ENCODE peak calls at places on chromosomes 4 and X, in six cellular contexts. S, C, G, K, F and P are unnamed samples.

GRCh38 chrX:122363112-122363511 is 821.0 kb upstream of the GRIA3 start:
- DNase-seq in S (no peak), C (no peak), G (peak; percentile 16), K (no peak), F (no peak), P (no peak)

GRCh38 chrX:22135171-22135711 is 103.1 kb downstream of the PHEX start:
- DNase-seq in S (no peak), C (no peak), G (no peak), K (peak; percentile 75), F (no peak), P (peak; percentile 58)

GRCh38 chrX:20159811-20160385 is 18.3 kb upstream of the EIF1AX start:
- DNase-seq in S (no peak), C (no peak), G (no peak), K (no peak), F (no peak), P (no peak)

GRCh38 chr4:165184220-165184619 is 23.1 kb upstream of the KLHL2 start:
- DNase-seq in S (no peak), C (no peak), G (no peak), K (no peak), F (no peak), P (no peak)

GRCh38 chr4:126627255-126627654 is 1005.5 kb upstream of the INTU start:
- DNase-seq in S (no peak), C (no peak), G (no peak), K (peak; percentile 67), F (no peak), P (peak; percentile 33)

GRCh38 chr4:101199507-101200285 is 147.6 kb downstream of the PPP3CA start:
- DNase-seq in S (no peak), C (no peak), G (no peak), K (peak; percentile 46), F (peak; percentile 31), P (peak; percentile 56)

GRCh38 chr4:128322986-128323385 is 35.4 kb upstream of the PGRMC2 start:
- DNase-seq in S (no peak), C (no peak), G (no peak), K (peak; percentile 84), F (peak; percentile 80), P (peak; percentile 59)

GRCh38 chr4:150518559-150518958 is 63.4 kb upstream of the MAB21L2 start:
- DNase-seq in S (no peak), C (no peak), G (no peak), K (peak; percentile 71), F (no peak), P (peak; percentile 22)

GRCh38 chr4:183443609-183444148 is 757 bp upstream of the CDKN2AIP start:
- DNase-seq in S (no peak), C (no peak), G (no peak), K (peak; percentile 64), F (peak; percentile 13), P (peak; percentile 86)

GRCh38 chr4:116055857-116056827 is 942.7 kb upstream of the NDST4 start:
- DNase-seq in S (peak; percentile 8), C (no peak), G (no peak), K (peak; percentile 22), F (no peak), P (peak; percentile 9)

GRCh38 chr4:8050555-8051206 is 107.9 kb downstream of the ABLIM2 start:
- DNase-seq in S (no peak), C (no peak), G (peak; percentile 94), K (peak; percentile 69), F (no peak), P (peak; percentile 42)

GRCh38 chr4:4248036-4248884 is at the start of gene TMEM128:
- DNase-seq in S (peak; percentile 94), C (peak; percentile 90), G (peak; percentile 89), K (peak; percentile 94), F (peak; percentile 84), P (peak; percentile 95)

GRCh38 chr4:141645611-141646340 is 9.4 kb downstream of the IL15 start:
- DNase-seq in S (no peak), C (no peak), G (no peak), K (peak; percentile 76), F (peak; percentile 65), P (peak; percentile 53)

GRCh38 chr4:18691431-18692200 is 670.1 kb upstream of the LCORL start:
- DNase-seq in S (peak; percentile 21), C (no peak), G (no peak), K (peak; percentile 25), F (no peak), P (no peak)

GRCh38 chr4:62550106-62550505 is 1350.0 kb downstream of the ADGRL3 start:
- DNase-seq in S (no peak), C (no peak), G (no peak), K (no peak), F (no peak), P (no peak)

GRCh38 chr4:68906238-68907137 is 45.1 kb downstream of the UGT2A3 start:
- DNase-seq in S (no peak), C (no peak), G (no peak), K (no peak), F (no peak), P (no peak)

GRCh38 chrX:103404225-103405008 is 28.1 kb downstream of the BEX3 start:
- DNase-seq in S (peak; percentile 47), C (no peak), G (peak; percentile 21), K (peak; percentile 94), F (peak; percentile 54), P (peak; percentile 88)

GRCh38 chr4:83889802-83890201 is 353.9 kb downstream of the GPAT3 start:
- DNase-seq in S (no peak), C (no peak), G (no peak), K (peak; percentile 62), F (peak; percentile 41), P (no peak)

GRCh38 chr4:174654634-174655033 is 132.3 kb upstream of the HPGD start:
- DNase-seq in S (no peak), C (no peak), G (no peak), K (no peak), F (no peak), P (no peak)

GRCh38 chrX:70554081-70554480 is 109.4 kb downstream of the DLG3 start:
- DNase-seq in S (no peak), C (no peak), G (no peak), K (peak; percentile 52), F (peak; percentile 2), P (peak; percentile 49)

GRCh38 chr4:89674876-89675459 is 162.0 kb downstream of the SNCA start:
- DNase-seq in S (no peak), C (no peak), G (peak; percentile 89), K (no peak), F (no peak), P (no peak)

GRCh38 chr4:116229420-116229819 is 856.0 kb downstream of the TRAM1L1 start:
- DNase-seq in S (no peak), C (no peak), G (no peak), K (no peak), F (no peak), P (no peak)

GRCh38 chrX:120213438-120214265 is 37.0 kb upstream of the ZBTB33 start:
- DNase-seq in S (peak; percentile 50), C (no peak), G (peak; percentile 23), K (peak; percentile 75), F (peak; percentile 1), P (peak; percentile 54)

GRCh38 chr4:27360651-27361347 is 500.2 kb downstream of the STIM2 start:
- DNase-seq in S (no peak), C (no peak), G (no peak), K (peak; percentile 15), F (peak; percentile 31), P (peak; percentile 50)

GRCh38 chr4:152294331-152294730 is 241.6 kb downstream of the FBXW7 start:
- DNase-seq in S (no peak), C (no peak), G (no peak), K (no peak), F (no peak), P (no peak)

GRCh38 chrX:34918856-34919255 is 23.7 kb upstream of the FAM47B start:
- DNase-seq in S (no peak), C (no peak), G (no peak), K (peak; percentile 84), F (no peak), P (peak; percentile 20)

GRCh38 chr4:84800256-84800655 is 166.2 kb downstream of the WDFY3 start:
- DNase-seq in S (no peak), C (no peak), G (no peak), K (no peak), F (no peak), P (no peak)

GRCh38 chr4:66565796-66566195 is 895.5 kb upstream of the EPHA5 start:
- DNase-seq in S (no peak), C (no peak), G (no peak), K (peak; percentile 52), F (no peak), P (no peak)

GRCh38 chr4:41683321-41683720 is 65.2 kb downstream of the PHOX2B start:
- DNase-seq in S (no peak), C (no peak), G (no peak), K (peak; percentile 31), F (no peak), P (no peak)

GRCh38 chr4:175929441-175929840 is 117.4 kb upstream of the GPM6A start:
- DNase-seq in S (no peak), C (no peak), G (no peak), K (no peak), F (no peak), P (no peak)